ENCODE peak calls at places on chromosomes 4 and X, in ten cellular contexts. L is caudate nucleus; T is effector memory CD8-positive, alpha-beta T cell; F is psoas muscle; N is NCI-H1092; K is activated T-helper 1 cell treated with anti-CD3 and anti-CD28 coated beads, Interleukin-2, amount 50 U/mL, for 16 hours; J is brain microvascular endothelial cell; I is hepatic stellate cell; U is AG08396; H is neural crest cell. E is an unnamed sample.

GRCh38 chr4:78291277-78291676 is 234.2 kb downstream of the FRAS1 start:
- DNase-seq in L (no peak), T (no peak), F (no peak), N (no peak), K (no peak), J (no peak), I (no peak), U (no peak), H (no peak), E (no peak)

GRCh38 chr4:17494833-17495232 is 17.1 kb downstream of the QDPR start:
- DNase-seq in L (peak), T (no peak), F (no peak), N (no peak), K (no peak), J (no peak), I (no peak), U (no peak), H (no peak), E (no peak)

GRCh38 chr4:96598465-96598864 is 758.6 kb downstream of the PDHA2 start:
- DNase-seq in L (no peak), T (no peak), F (no peak), N (no peak), K (no peak), J (no peak), I (no peak), U (no peak), H (no peak), E (no peak)

GRCh38 chrX:144075432-144075831 is 191.6 kb downstream of the UBE2NL start:
- DNase-seq in L (no peak), T (no peak), F (no peak), N (no peak), K (no peak), J (no peak), I (no peak), U (no peak), H (no peak), E (no peak)

GRCh38 chrX:65741823-65742222 is 74.4 kb downstream of the MSN start:
- DNase-seq in L (no peak), T (no peak), F (no peak), N (no peak), K (no peak), J (no peak), I (no peak), U (no peak), H (no peak), E (no peak)

GRCh38 chrX:70096052-70096451 is 33.8 kb downstream of the OTUD6A start:
- DNase-seq in L (no peak), T (no peak), F (no peak), N (no peak), K (no peak), J (peak), I (peak), U (peak), H (no peak), E (no peak)

GRCh38 chr4:80431203-80431602 is 95.7 kb downstream of the CFAP299 start:
- DNase-seq in L (no peak), T (no peak), F (no peak), N (no peak), K (no peak), J (no peak), I (no peak), U (no peak), H (no peak), E (no peak)

GRCh38 chr4:140344621-140345020 is 28.8 kb upstream of the SCOC start:
- DNase-seq in L (peak), T (no peak), F (no peak), N (no peak), K (no peak), J (no peak), I (no peak), U (no peak), H (no peak), E (no peak)

GRCh38 chrX:35711281-35711680 is 86.9 kb upstream of the MAGEB16 start:
- DNase-seq in L (no peak), T (no peak), F (no peak), N (no peak), K (no peak), J (peak), I (peak), U (no peak), H (no peak), E (no peak)

GRCh38 chr4:177964061-177964460 is 521.8 kb upstream of the AGA start:
- DNase-seq in L (no peak), T (no peak), F (no peak), N (no peak), K (no peak), J (no peak), I (no peak), U (no peak), H (no peak), E (no peak)

GRCh38 chrX:12319955-12320354 is 181.7 kb downstream of the FRMPD4 start:
- DNase-seq in L (no peak), T (no peak), F (no peak), N (no peak), K (no peak), J (no peak), I (no peak), U (no peak), H (no peak), E (no peak)

GRCh38 chr4:187603093-187603395 is 392.5 kb upstream of the ZFP42 start:
- DNase-seq in L (no peak), T (no peak), F (no peak), N (no peak), K (no peak), J (peak), I (peak), U (peak), H (no peak), E (no peak)

GRCh38 chrX:31870267-31870666 is 798.4 kb upstream of the FTHL17 start:
- DNase-seq in L (no peak), T (no peak), F (no peak), N (no peak), K (no peak), J (no peak), I (no peak), U (no peak), H (no peak), E (no peak)

GRCh38 chr4:572594-572993 is 3.5 kb downstream of the TMEM271 start:
- DNase-seq in L (no peak), T (no peak), F (no peak), N (no peak), K (no peak), J (no peak), I (no peak), U (no peak), H (no peak), E (no peak)

GRCh38 chrX:154918060-154918483 is 31.9 kb downstream of the F8A1 start:
- DNase-seq in L (peak), T (peak), F (peak), N (peak), K (no peak), J (peak), I (peak), U (peak), H (peak), E (peak)

GRCh38 chr4:55609393-55609821 is 17.4 kb upstream of the PDCL2 start:
- DNase-seq in L (no peak), T (peak), F (no peak), N (no peak), K (no peak), J (no peak), I (no peak), U (peak), H (no peak), E (no peak)

GRCh38 chr4:158327525-158327924 is 117.2 kb downstream of the TMEM144 start:
- DNase-seq in L (no peak), T (no peak), F (no peak), N (no peak), K (no peak), J (no peak), I (no peak), U (no peak), H (no peak), E (peak)

GRCh38 chr4:57344296-57344695 is 234.1 kb upstream of the IGFBP7 start:
- DNase-seq in L (no peak), T (no peak), F (no peak), N (no peak), K (no peak), J (no peak), I (no peak), U (no peak), H (no peak), E (no peak)

GRCh38 chr4:102722740-102723139 is 38.0 kb downstream of the MANBA start:
- DNase-seq in L (no peak), T (no peak), F (no peak), N (no peak), K (no peak), J (no peak), I (no peak), U (no peak), H (no peak), E (no peak)

GRCh38 chrX:144219035-144219434 is 335.2 kb downstream of the UBE2NL start:
- DNase-seq in L (no peak), T (no peak), F (no peak), N (no peak), K (no peak), J (no peak), I (no peak), U (no peak), H (no peak), E (no peak)

E was measured in NCI-H526.